ENCODE peak calls at places on chromosome 1, in nine cellular contexts. One of them, this sample, is unnamed.

GRCh38 chr1:21200767-21201166 is 24.1 kb upstream of the EIF4G3 start:
- DNase-seq in endothelial cell: no peak
- DNase-seq in K562: no peak
- DNase-seq in HL-60: no peak
- DNase-seq in CD4-positive, alpha-beta T cell: no peak
- DNase-seq in endodermal cell: no peak
- DNase-seq in mammary epithelial cell: no peak
- DNase-seq in left lung: no peak
- DNase-seq in HFFc6: peak
- DNase-seq in this sample: no peak

GRCh38 chr1:155063550-155064108 is at the start of gene EFNA4:
- DNase-seq in left lung: peak
- DNase-seq in HL-60: peak
- DNase-seq in K562: peak
- DNase-seq in CD4-positive, alpha-beta T cell: peak
- DNase-seq in HFFc6: peak
- DNase-seq in endodermal cell: peak
- DNase-seq in endothelial cell: peak
- DNase-seq in mammary epithelial cell: peak
- DNase-seq in this sample: peak

GRCh38 chr1:55249646-55250398 is 34.7 kb upstream of the USP24 start:
- DNase-seq in mammary epithelial cell: no peak
- DNase-seq in left lung: no peak
- DNase-seq in HFFc6: no peak
- DNase-seq in endothelial cell: no peak
- DNase-seq in K562: no peak
- DNase-seq in CD4-positive, alpha-beta T cell: no peak
- DNase-seq in endodermal cell: no peak
- DNase-seq in HL-60: no peak
- DNase-seq in this sample: no peak

GRCh38 chr1:15934211-15935055 is 41.5 kb downstream of the ZBTB17 start:
- DNase-seq in mammary epithelial cell: no peak
- DNase-seq in K562: no peak
- DNase-seq in HL-60: no peak
- DNase-seq in endodermal cell: peak
- DNase-seq in left lung: no peak
- DNase-seq in HFFc6: no peak
- DNase-seq in CD4-positive, alpha-beta T cell: no peak
- DNase-seq in endothelial cell: no peak
- DNase-seq in this sample: no peak

GRCh38 chr1:85638412-85638811 is 57.9 kb downstream of the CCN1 start:
- DNase-seq in endodermal cell: no peak
- DNase-seq in endothelial cell: no peak
- DNase-seq in K562: no peak
- DNase-seq in mammary epithelial cell: no peak
- DNase-seq in left lung: no peak
- DNase-seq in HFFc6: no peak
- DNase-seq in CD4-positive, alpha-beta T cell: no peak
- DNase-seq in HL-60: no peak
- DNase-seq in this sample: no peak

GRCh38 chr1:90784186-90784847 is 67.2 kb upstream of the BARHL2 start:
- DNase-seq in mammary epithelial cell: no peak
- DNase-seq in endodermal cell: peak
- DNase-seq in HFFc6: no peak
- DNase-seq in HL-60: no peak
- DNase-seq in left lung: no peak
- DNase-seq in CD4-positive, alpha-beta T cell: no peak
- DNase-seq in K562: no peak
- DNase-seq in endothelial cell: no peak
- DNase-seq in this sample: no peak

GRCh38 chr1:161941726-161942125 is 81.9 kb downstream of the OLFML2B start:
- DNase-seq in HL-60: no peak
- DNase-seq in K562: no peak
- DNase-seq in mammary epithelial cell: no peak
- DNase-seq in endothelial cell: no peak
- DNase-seq in CD4-positive, alpha-beta T cell: no peak
- DNase-seq in HFFc6: no peak
- DNase-seq in endodermal cell: no peak
- DNase-seq in left lung: no peak
- DNase-seq in this sample: no peak

GRCh38 chr1:26122988-26123973 is 11.7 kb downstream of the PDIK1L start:
- DNase-seq in HFFc6: peak
- DNase-seq in K562: no peak
- DNase-seq in left lung: no peak
- DNase-seq in CD4-positive, alpha-beta T cell: no peak
- DNase-seq in endodermal cell: no peak
- DNase-seq in HL-60: no peak
- DNase-seq in mammary epithelial cell: peak
- DNase-seq in endothelial cell: no peak
- DNase-seq in this sample: no peak

GRCh38 chr1:77732090-77732489 is 27.6 kb downstream of the USP33 start:
- DNase-seq in HFFc6: no peak
- DNase-seq in HL-60: no peak
- DNase-seq in left lung: no peak
- DNase-seq in CD4-positive, alpha-beta T cell: no peak
- DNase-seq in endothelial cell: no peak
- DNase-seq in K562: no peak
- DNase-seq in mammary epithelial cell: no peak
- DNase-seq in endodermal cell: no peak
- DNase-seq in this sample: no peak

GRCh38 chr1:4308826-4309225 is 345.6 kb upstream of the AJAP1 start:
- DNase-seq in K562: no peak
- DNase-seq in HL-60: no peak
- DNase-seq in endothelial cell: no peak
- DNase-seq in endodermal cell: peak
- DNase-seq in left lung: no peak
- DNase-seq in HFFc6: no peak
- DNase-seq in mammary epithelial cell: no peak
- DNase-seq in CD4-positive, alpha-beta T cell: no peak
- DNase-seq in this sample: no peak

GRCh38 chr1:72282271-72282656 is at the start of gene NEGR1:
- DNase-seq in mammary epithelial cell: peak
- DNase-seq in endodermal cell: peak
- DNase-seq in left lung: peak
- DNase-seq in HL-60: peak
- DNase-seq in CD4-positive, alpha-beta T cell: no peak
- DNase-seq in K562: no peak
- DNase-seq in endothelial cell: peak
- DNase-seq in HFFc6: peak
- DNase-seq in this sample: no peak

GRCh38 chr1:72281637-72282270 is 585 bp downstream of the NEGR1 start:
- DNase-seq in HL-60: no peak
- DNase-seq in CD4-positive, alpha-beta T cell: no peak
- DNase-seq in HFFc6: no peak
- DNase-seq in endothelial cell: no peak
- DNase-seq in left lung: no peak
- DNase-seq in endodermal cell: no peak
- DNase-seq in K562: no peak
- DNase-seq in mammary epithelial cell: no peak
- DNase-seq in this sample: no peak

GRCh38 chr1:72284084-72284397 is 1.7 kb upstream of the NEGR1 start:
- DNase-seq in K562: no peak
- DNase-seq in HL-60: no peak
- DNase-seq in HFFc6: peak
- DNase-seq in left lung: no peak
- DNase-seq in endothelial cell: no peak
- DNase-seq in mammary epithelial cell: no peak
- DNase-seq in endodermal cell: no peak
- DNase-seq in CD4-positive, alpha-beta T cell: no peak
- DNase-seq in this sample: no peak

GRCh38 chr1:72283204-72284083 is 1.1 kb upstream of the NEGR1 start:
- DNase-seq in HL-60: peak
- DNase-seq in K562: no peak
- DNase-seq in HFFc6: peak
- DNase-seq in mammary epithelial cell: peak
- DNase-seq in CD4-positive, alpha-beta T cell: no peak
- DNase-seq in endothelial cell: peak
- DNase-seq in left lung: peak
- DNase-seq in endodermal cell: peak
- DNase-seq in this sample: peak

GRCh38 chr1:72282690-72283203 is 408 bp upstream of the NEGR1 start:
- DNase-seq in HFFc6: peak
- DNase-seq in endodermal cell: peak
- DNase-seq in CD4-positive, alpha-beta T cell: no peak
- DNase-seq in mammary epithelial cell: peak
- DNase-seq in endothelial cell: peak
- DNase-seq in left lung: peak
- DNase-seq in HL-60: peak
- DNase-seq in K562: no peak
- DNase-seq in this sample: peak
- TF ChIP-seq CTCF in HFFc6: no peak
- TF ChIP-seq CTCF in endodermal cell: no peak
- TF ChIP-seq CTCF in CD4-positive, alpha-beta T cell: no peak
- TF ChIP-seq CTCF in mammary epithelial cell: no peak
- TF ChIP-seq CTCF in endothelial cell: no peak
- TF ChIP-seq CTCF in left lung: no peak
- TF ChIP-seq CTCF in HL-60: no peak
- TF ChIP-seq CTCF in K562: no peak
- TF ChIP-seq CTCF in this sample: no peak

GRCh38 chr1:93078935-93079654 is at the start of gene MTF2:
- DNase-seq in HL-60: peak
- DNase-seq in endodermal cell: peak
- DNase-seq in CD4-positive, alpha-beta T cell: peak
- DNase-seq in mammary epithelial cell: peak
- DNase-seq in endothelial cell: peak
- DNase-seq in K562: peak
- DNase-seq in left lung: peak
- DNase-seq in HFFc6: peak
- DNase-seq in this sample: peak

GRCh38 chr1:93082313-93082712 is 3.2 kb downstream of the MTF2 start:
- DNase-seq in left lung: no peak
- DNase-seq in endothelial cell: no peak
- DNase-seq in CD4-positive, alpha-beta T cell: no peak
- DNase-seq in HL-60: no peak
- DNase-seq in mammary epithelial cell: no peak
- DNase-seq in endodermal cell: no peak
- DNase-seq in K562: no peak
- DNase-seq in HFFc6: no peak
- DNase-seq in this sample: no peak

GRCh38 chr1:93081716-93082115 is 2.6 kb downstream of the MTF2 start:
- DNase-seq in left lung: no peak
- DNase-seq in CD4-positive, alpha-beta T cell: no peak
- DNase-seq in K562: no peak
- DNase-seq in endothelial cell: no peak
- DNase-seq in HFFc6: peak
- DNase-seq in mammary epithelial cell: peak
- DNase-seq in endodermal cell: no peak
- DNase-seq in HL-60: peak
- DNase-seq in this sample: no peak

GRCh38 chr1:93079685-93080141 is 630 bp downstream of the MTF2 start:
- DNase-seq in CD4-positive, alpha-beta T cell: no peak
- DNase-seq in left lung: peak
- DNase-seq in mammary epithelial cell: peak
- DNase-seq in endothelial cell: peak
- DNase-seq in K562: peak
- DNase-seq in HL-60: peak
- DNase-seq in HFFc6: no peak
- DNase-seq in endodermal cell: peak
- DNase-seq in this sample: peak

GRCh38 chr1:93080424-93080823 is 1.3 kb downstream of the MTF2 start:
- DNase-seq in endodermal cell: no peak
- DNase-seq in HL-60: peak
- DNase-seq in K562: peak
- DNase-seq in left lung: no peak
- DNase-seq in mammary epithelial cell: peak
- DNase-seq in HFFc6: peak
- DNase-seq in CD4-positive, alpha-beta T cell: no peak
- DNase-seq in endothelial cell: no peak
- DNase-seq in this sample: no peak
- TF ChIP-seq CTCF in endodermal cell: peak
- TF ChIP-seq CTCF in HL-60: peak
- TF ChIP-seq CTCF in K562: peak
- TF ChIP-seq CTCF in left lung: no peak
- TF ChIP-seq CTCF in mammary epithelial cell: peak
- TF ChIP-seq CTCF in HFFc6: peak
- TF ChIP-seq CTCF in CD4-positive, alpha-beta T cell: peak
- TF ChIP-seq CTCF in endothelial cell: no peak
- TF ChIP-seq CTCF in this sample: no peak

GRCh38 chr1:225483818-225484656 is 56.2 kb upstream of the LBR start:
- DNase-seq in CD4-positive, alpha-beta T cell: no peak
- DNase-seq in K562: no peak
- DNase-seq in endodermal cell: peak
- DNase-seq in HL-60: no peak
- DNase-seq in mammary epithelial cell: no peak
- DNase-seq in endothelial cell: no peak
- DNase-seq in HFFc6: no peak
- DNase-seq in left lung: no peak
- DNase-seq in this sample: no peak

GRCh38 chr1:225486856-225487255 is 59.0 kb upstream of the LBR start:
- DNase-seq in left lung: no peak
- DNase-seq in endothelial cell: no peak
- DNase-seq in mammary epithelial cell: no peak
- DNase-seq in HFFc6: no peak
- DNase-seq in K562: no peak
- DNase-seq in HL-60: no peak
- DNase-seq in CD4-positive, alpha-beta T cell: no peak
- DNase-seq in endodermal cell: peak
- DNase-seq in this sample: no peak

GRCh38 chr1:225485991-225486530 is 58.2 kb upstream of the LBR start:
- DNase-seq in K562: no peak
- DNase-seq in HL-60: no peak
- DNase-seq in endothelial cell: no peak
- DNase-seq in mammary epithelial cell: no peak
- DNase-seq in left lung: no peak
- DNase-seq in HFFc6: no peak
- DNase-seq in endodermal cell: peak
- DNase-seq in CD4-positive, alpha-beta T cell: no peak
- DNase-seq in this sample: no peak

GRCh38 chr1:225484657-225485606 is 57.1 kb upstream of the LBR start:
- DNase-seq in endodermal cell: peak
- DNase-seq in left lung: no peak
- DNase-seq in endothelial cell: no peak
- DNase-seq in HL-60: no peak
- DNase-seq in CD4-positive, alpha-beta T cell: no peak
- DNase-seq in mammary epithelial cell: no peak
- DNase-seq in K562: no peak
- DNase-seq in HFFc6: no peak
- DNase-seq in this sample: no peak

GRCh38 chr1:225488671-225489070 is 60.8 kb upstream of the LBR start:
- DNase-seq in HL-60: no peak
- DNase-seq in CD4-positive, alpha-beta T cell: no peak
- DNase-seq in endodermal cell: peak
- DNase-seq in mammary epithelial cell: no peak
- DNase-seq in HFFc6: no peak
- DNase-seq in K562: no peak
- DNase-seq in endothelial cell: no peak
- DNase-seq in left lung: no peak
- DNase-seq in this sample: no peak
- TF ChIP-seq CTCF in HL-60: no peak
- TF ChIP-seq CTCF in CD4-positive, alpha-beta T cell: no peak
- TF ChIP-seq CTCF in endodermal cell: no peak
- TF ChIP-seq CTCF in mammary epithelial cell: no peak
- TF ChIP-seq CTCF in HFFc6: no peak
- TF ChIP-seq CTCF in K562: no peak
- TF ChIP-seq CTCF in endothelial cell: no peak
- TF ChIP-seq CTCF in left lung: no peak
- TF ChIP-seq CTCF in this sample: no peak

DNA sequence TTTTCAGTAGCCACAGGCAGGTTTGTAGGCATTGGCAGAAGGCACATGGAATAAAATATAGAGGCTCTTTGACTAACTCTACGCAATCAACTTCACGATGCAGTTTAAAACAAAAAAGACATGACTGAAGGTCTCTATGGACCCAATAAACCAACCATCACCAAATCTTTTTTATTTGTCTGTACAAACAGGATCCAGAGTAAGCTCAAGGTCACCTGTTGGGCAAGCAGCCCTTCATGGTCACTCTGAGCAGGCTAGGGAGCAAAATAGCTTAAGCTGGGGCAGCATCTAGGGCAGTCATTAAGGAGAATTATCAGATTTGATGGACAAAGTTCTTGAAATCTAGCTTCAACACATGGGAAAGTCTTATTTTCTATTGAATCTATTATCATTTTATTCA is 26.8 kb upstream of the PROX1 start:
- DNase-seq in CD4-positive, alpha-beta T cell: no peak
- DNase-seq in mammary epithelial cell: no peak
- DNase-seq in endothelial cell: no peak
- DNase-seq in K562: no peak
- DNase-seq in left lung: no peak
- DNase-seq in endodermal cell: no peak
- DNase-seq in HL-60: no peak
- DNase-seq in HFFc6: no peak
- DNase-seq in this sample: no peak
- TF ChIP-seq CTCF in CD4-positive, alpha-beta T cell: no peak
- TF ChIP-seq CTCF in mammary epithelial cell: no peak
- TF ChIP-seq CTCF in endothelial cell: no peak
- TF ChIP-seq CTCF in K562: no peak
- TF ChIP-seq CTCF in left lung: no peak
- TF ChIP-seq CTCF in endodermal cell: no peak
- TF ChIP-seq CTCF in HL-60: no peak
- TF ChIP-seq CTCF in HFFc6: no peak
- TF ChIP-seq CTCF in this sample: no peak